ENCODE peak calls at places on chromosomes 16 and 17, in six cellular contexts. M is HEK293T, W is WTC11, J is HCT116, D is GM12878, G is K562. I is an unnamed sample.

GRCh38 chr16:29022196-29022595 is 37.3 kb downstream of the LAT start:
- DNase-seq in J (no peak), D (no peak), M (no peak), G (no peak), W (no peak), I (no peak)

GRCh38 chr17:77370536-77370935 is 229.8 kb downstream of the SEC14L1 start:
- DNase-seq in J (no peak), M (no peak), D (no peak), G (no peak), W (no peak), I (no peak)

GRCh38 chr16:52621651-52622050 is 74.7 kb upstream of the TOX3 start:
- DNase-seq in M (no peak), G (no peak), D (no peak), W (no peak), J (no peak), I (no peak)

GRCh38 chr17:51165680-51166197 is 472 bp upstream of the NME2 start:
- DNase-seq in M (peak; percentile 30), J (no peak), G (peak; percentile 25), D (no peak), W (peak; percentile 38), I (no peak)

GRCh38 chr16:6343157-6343556 is 989.5 kb upstream of the RBFOX1 start:
- DNase-seq in J (no peak), D (no peak), G (no peak), W (no peak), M (no peak), I (no peak)

GRCh38 chr16:88589441-88589840 is 19.2 kb downstream of the ZC3H18 start:
- DNase-seq in G (no peak), M (no peak), W (no peak), J (no peak), D (no peak), I (no peak)

GRCh38 chr16:22194707-22195444 is 11.2 kb upstream of the EEF2K start:
- DNase-seq in G (no peak), J (no peak), W (no peak), M (no peak), D (peak; percentile 49), I (no peak)

GRCh38 chr16:66014221-66014620 is 352.3 kb upstream of the CDH5 start:
- DNase-seq in G (no peak), W (no peak), D (no peak), M (no peak), J (no peak), I (no peak)

GRCh38 chr17:14331982-14332298 is 31.1 kb downstream of the HS3ST3B1 start:
- DNase-seq in D (no peak), W (no peak), G (no peak), J (no peak), M (no peak), I (no peak)

GRCh38 chr17:82935944-82936767 is 96.3 kb upstream of the ZNF750 start:
- DNase-seq in D (no peak), M (no peak), W (peak; percentile 6), J (no peak), G (no peak), I (no peak)

GRCh38 chr16:86751081-86752030 is 173.0 kb downstream of the FOXL1 start:
- DNase-seq in W (no peak), D (no peak), G (no peak), J (no peak), M (no peak), I (no peak)

GRCh38 chr17:49439673-49440571 is 25.2 kb upstream of the PHB1 start:
- DNase-seq in D (no peak), J (no peak), G (no peak), W (no peak), M (no peak), I (peak; percentile 49)

GRCh38 chr16:22681551-22681880 is 132.4 kb upstream of the HS3ST2 start:
- DNase-seq in G (no peak), J (no peak), W (no peak), M (no peak), D (no peak), I (no peak)

GRCh38 chr17:33802349-33803272 is 452.5 kb upstream of the CCL2 start:
- DNase-seq in G (no peak), D (no peak), M (no peak), W (no peak), J (no peak), I (no peak)

GRCh38 chr17:79391376-79391775 is 219.5 kb downstream of the RBFOX3 start:
- DNase-seq in W (no peak), M (no peak), J (no peak), D (no peak), G (no peak), I (no peak)

GRCh38 chr17:228223-228615 is 46.8 kb upstream of the DOC2B start:
- DNase-seq in G (no peak), D (no peak), M (no peak), W (no peak), J (no peak), I (no peak)

GRCh38 chr17:27929990-27930389 is 36.8 kb upstream of the LYRM9 start:
- DNase-seq in J (no peak), G (no peak), D (no peak), W (no peak), M (no peak), I (no peak)

DNA sequence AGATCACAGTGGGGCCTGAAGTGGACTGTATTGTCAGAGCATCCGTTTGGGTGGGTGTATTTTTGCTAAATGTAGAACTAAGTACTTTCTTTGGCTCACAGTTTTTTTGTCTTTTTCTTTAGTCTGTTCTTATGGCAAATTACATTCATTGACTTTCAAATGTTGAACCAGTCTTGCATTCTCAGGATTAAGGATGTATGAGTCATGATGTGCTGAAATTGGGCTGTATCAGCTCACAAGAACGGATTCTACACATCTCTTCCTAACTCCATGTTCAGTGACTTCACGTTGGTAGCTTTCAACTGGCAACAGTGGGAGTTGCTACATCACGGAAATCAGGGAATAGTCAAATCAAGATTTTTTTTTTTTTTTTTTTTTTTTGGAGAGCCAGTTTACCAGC is 66.4 kb downstream of the TEX2 start:
- DNase-seq in M (no peak), W (no peak), D (no peak), G (no peak), J (no peak), I (no peak)
- TF ChIP-seq SP1 in M (no peak), W (no peak), D (no peak), G (no peak), J (no peak), I (no peak)

GRCh38 chr17:56478836-56479447 is 114.6 kb upstream of the NOG start:
- DNase-seq in M (peak; percentile 39), G (peak; percentile 11), W (peak; percentile 33), D (no peak), J (peak; percentile 58), I (peak; percentile 41)
- TF ChIP-seq SP1 in M (no peak), G (no peak), W (no peak), D (no peak), J (no peak), I (no peak)

GRCh38 chr17:3885271-3885670 is 7.6 kb downstream of the CAMKK1 start:
- DNase-seq in G (no peak), W (no peak), J (no peak), M (no peak), D (no peak), I (no peak)
- TF ChIP-seq SP1 in G (no peak), W (no peak), J (no peak), M (no peak), D (no peak), I (no peak)

DNA sequence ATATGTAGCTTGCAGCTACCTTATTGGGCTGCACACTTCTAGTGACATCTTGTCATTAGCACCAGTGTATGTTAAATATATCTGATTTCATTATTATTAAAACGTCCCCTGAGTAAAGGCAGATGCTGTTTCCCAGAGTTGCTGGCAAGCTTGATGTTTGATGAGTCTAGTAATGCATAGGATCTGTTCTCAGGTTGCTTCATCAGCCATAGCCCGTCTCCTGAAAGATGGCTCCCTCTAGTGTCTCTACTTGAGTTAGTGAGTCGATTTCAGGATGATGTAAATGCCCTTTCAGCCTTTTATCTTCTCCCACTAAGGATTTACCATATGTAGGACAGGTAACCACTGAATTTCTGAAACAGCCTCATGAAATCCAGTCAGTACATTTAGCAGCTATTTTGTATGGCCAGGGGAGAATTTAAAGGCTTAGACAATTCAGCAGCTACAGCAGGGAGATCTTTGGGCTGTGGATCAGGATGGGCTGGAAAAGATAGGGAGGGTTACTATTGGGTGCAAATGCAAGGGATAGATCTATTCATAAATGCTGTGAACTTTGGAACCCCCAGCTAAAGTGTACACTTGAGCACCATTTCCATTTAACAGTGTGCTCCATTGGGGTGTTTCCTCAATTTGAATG is 376.3 kb downstream of the CNTNAP4 start:
- DNase-seq in G (peak; percentile 16), W (no peak), D (peak; percentile 9), J (no peak), M (peak; percentile 41), I (peak; percentile 71)
- TF ChIP-seq SP1 in G (no peak), W (no peak), D (no peak), J (no peak), M (no peak), I (no peak)

DNA sequence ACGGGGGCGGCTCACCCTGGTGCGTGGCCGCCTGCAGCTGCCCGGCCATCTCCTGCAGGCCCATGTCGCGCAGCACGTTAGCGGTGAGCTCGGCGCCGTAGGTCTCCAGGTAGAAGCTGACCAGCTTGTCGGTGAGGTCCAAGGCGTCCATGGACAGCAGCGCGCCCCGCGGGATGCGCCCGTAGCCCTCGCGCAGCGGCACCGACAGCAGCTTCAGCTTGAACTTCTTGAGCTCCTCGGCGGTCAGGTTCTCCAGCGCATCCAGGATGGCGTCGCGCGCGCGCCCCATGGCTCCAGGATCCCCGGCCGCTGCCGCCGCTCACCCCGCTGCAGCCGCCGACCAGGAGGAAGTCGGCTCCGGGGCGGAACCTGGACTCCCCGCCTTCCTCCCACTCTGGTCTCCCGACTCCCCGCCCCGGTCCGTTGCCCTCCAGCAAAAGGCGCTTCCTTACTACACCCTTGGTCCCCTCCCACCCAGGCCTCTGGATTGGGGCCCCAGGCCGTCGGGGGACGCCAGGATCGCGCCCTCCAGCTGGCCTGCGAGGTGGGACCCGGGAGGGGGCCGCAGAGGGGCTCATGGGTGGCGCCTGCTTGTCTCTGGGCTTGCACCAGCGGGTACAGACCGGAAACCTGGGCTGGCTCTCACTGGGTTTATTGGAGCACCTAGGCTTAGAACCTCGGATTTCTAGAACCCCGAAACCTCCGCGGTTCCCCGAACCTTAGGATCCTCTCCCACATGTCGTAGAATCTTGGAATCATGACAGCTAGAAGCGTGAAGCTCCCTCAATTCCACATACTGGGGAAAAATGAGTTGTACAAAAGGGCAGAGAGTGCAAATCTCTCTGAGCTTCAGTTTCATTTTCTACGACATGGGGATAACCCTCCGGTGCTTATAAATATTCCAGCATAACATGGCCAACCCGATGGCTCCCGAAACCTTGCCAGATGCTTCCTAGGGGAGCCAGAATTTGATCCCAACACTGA is at the start of gene PYCARD:
- DNase-seq in M (no peak), D (no peak), J (no peak), G (peak; percentile 59), W (peak; percentile 57), I (no peak)
- TF ChIP-seq SP1 in M (no peak), D (no peak), J (no peak), G (no peak), W (no peak), I (no peak)

I was measured in HepG2.